ENCODE peak calls at places on chromosome 10, in five cellular contexts. One of them, this sample, is unnamed.

GRCh38 chr10:132274581-132274980 is 33.2 kb downstream of the STK32C start:
- DNase-seq in psoas muscle: peak; percentile 6
- DNase-seq in pancreas: no peak
- DNase-seq in prostate gland: no peak
- DNase-seq in hepatocyte: no peak
- DNase-seq in this sample: no peak

GRCh38 chr10:5944389-5945202 is 32.7 kb downstream of the IL15RA start:
- DNase-seq in psoas muscle: peak; percentile 79
- DNase-seq in pancreas: peak; percentile 89
- DNase-seq in hepatocyte: peak; percentile 83
- DNase-seq in prostate gland: peak; percentile 48
- DNase-seq in this sample: peak; percentile 73

GRCh38 chr10:123140983-123141390 is 5.2 kb downstream of the HMX3 start:
- DNase-seq in hepatocyte: no peak
- DNase-seq in pancreas: no peak
- DNase-seq in psoas muscle: no peak
- DNase-seq in prostate gland: no peak
- DNase-seq in this sample: no peak

GRCh38 chr10:75956624-75957023 is 525.2 kb downstream of the LRMDA start:
- DNase-seq in prostate gland: no peak
- DNase-seq in hepatocyte: no peak
- DNase-seq in pancreas: no peak
- DNase-seq in psoas muscle: no peak
- DNase-seq in this sample: no peak

GRCh38 chr10:633279-634245 is 55.9 kb downstream of the DIP2C start:
- DNase-seq in hepatocyte: no peak
- DNase-seq in prostate gland: no peak
- DNase-seq in pancreas: no peak
- DNase-seq in psoas muscle: no peak
- DNase-seq in this sample: no peak

GRCh38 chr10:83078160-83078559 is 1061.1 kb upstream of the GHITM start:
- DNase-seq in prostate gland: no peak
- DNase-seq in psoas muscle: no peak
- DNase-seq in hepatocyte: no peak
- DNase-seq in pancreas: no peak
- DNase-seq in this sample: no peak

GRCh38 chr10:57799625-57800024 is 468.1 kb downstream of the IPMK start:
- DNase-seq in pancreas: no peak
- DNase-seq in hepatocyte: no peak
- DNase-seq in prostate gland: no peak
- DNase-seq in psoas muscle: no peak
- DNase-seq in this sample: no peak

GRCh38 chr10:6667679-6668270 is 87.7 kb upstream of the PRKCQ start:
- DNase-seq in psoas muscle: no peak
- DNase-seq in prostate gland: no peak
- DNase-seq in pancreas: no peak
- DNase-seq in hepatocyte: peak; percentile 69
- DNase-seq in this sample: no peak

GRCh38 chr10:47368431-47369180 is 15.5 kb downstream of the ZNF488 start:
- DNase-seq in hepatocyte: no peak
- DNase-seq in pancreas: no peak
- DNase-seq in psoas muscle: no peak
- DNase-seq in prostate gland: no peak
- DNase-seq in this sample: no peak

GRCh38 chr10:124589491-124590006 is 127.9 kb downstream of the LHPP start:
- DNase-seq in psoas muscle: peak; percentile 10
- DNase-seq in prostate gland: peak; percentile 62
- DNase-seq in hepatocyte: no peak
- DNase-seq in pancreas: peak; percentile 76
- DNase-seq in this sample: no peak

GRCh38 chr10:1774796-1775195 is 37.5 kb upstream of the ADARB2 start:
- DNase-seq in prostate gland: no peak
- DNase-seq in hepatocyte: no peak
- DNase-seq in pancreas: no peak
- DNase-seq in psoas muscle: no peak
- DNase-seq in this sample: no peak

GRCh38 chr10:77846718-77847311 is 79.7 kb downstream of the DLG5 start:
- DNase-seq in hepatocyte: peak; percentile 87
- DNase-seq in pancreas: peak; percentile 77
- DNase-seq in psoas muscle: peak; percentile 77
- DNase-seq in prostate gland: peak; percentile 81
- DNase-seq in this sample: peak; percentile 71

GRCh38 chr10:21202766-21203457 is 305.8 kb upstream of the NEBL start:
- DNase-seq in hepatocyte: no peak
- DNase-seq in pancreas: no peak
- DNase-seq in psoas muscle: no peak
- DNase-seq in prostate gland: no peak
- DNase-seq in this sample: no peak

GRCh38 chr10:59060852-59061251 is 115.6 kb upstream of the PHYHIPL start:
- DNase-seq in psoas muscle: no peak
- DNase-seq in hepatocyte: no peak
- DNase-seq in pancreas: no peak
- DNase-seq in prostate gland: no peak
- DNase-seq in this sample: no peak

GRCh38 chr10:87538092-87538795 is 33.6 kb downstream of the MINPP1 start:
- DNase-seq in prostate gland: no peak
- DNase-seq in pancreas: no peak
- DNase-seq in psoas muscle: no peak
- DNase-seq in hepatocyte: no peak
- DNase-seq in this sample: no peak

GRCh38 chr10:8133146-8133545 is 78.7 kb downstream of the GATA3 start:
- DNase-seq in pancreas: no peak
- DNase-seq in psoas muscle: no peak
- DNase-seq in hepatocyte: no peak
- DNase-seq in prostate gland: no peak
- DNase-seq in this sample: no peak

GRCh38 chr10:132787253-132788179 is 1.6 kb upstream of the NKX6-2 start:
- DNase-seq in psoas muscle: no peak
- DNase-seq in prostate gland: no peak
- DNase-seq in hepatocyte: peak; percentile 56
- DNase-seq in pancreas: no peak
- DNase-seq in this sample: no peak

DNA sequence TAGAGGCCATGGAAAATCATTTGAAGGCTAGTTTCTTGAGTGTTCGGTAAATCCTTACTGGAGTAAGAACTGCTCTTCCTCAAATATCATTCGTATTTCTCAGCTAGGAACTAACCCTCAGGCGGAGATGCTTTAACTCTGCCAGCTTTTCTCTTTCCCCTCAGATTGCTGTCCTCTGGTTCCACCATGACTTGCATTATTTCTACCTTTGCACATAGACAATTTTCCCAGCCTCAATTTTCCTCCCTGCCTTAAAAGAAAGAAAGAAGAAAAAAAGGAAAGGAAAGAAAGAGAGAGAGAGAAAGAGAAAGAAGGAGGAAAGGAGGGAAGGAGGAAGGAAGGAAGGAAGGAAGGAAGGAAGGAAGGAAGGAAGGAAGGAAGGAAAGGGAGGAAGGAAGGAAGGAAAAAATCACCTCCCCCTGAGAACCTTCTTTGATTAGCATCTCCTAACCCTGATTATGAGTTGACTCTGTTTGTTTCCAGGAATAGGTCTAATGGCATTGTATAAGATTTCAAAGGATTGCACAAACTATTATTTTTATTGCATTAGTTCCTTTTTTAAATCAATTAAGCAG is 123.3 kb upstream of the FAM204A start:
- DNase-seq in pancreas: no peak
- DNase-seq in psoas muscle: no peak
- DNase-seq in hepatocyte: no peak
- DNase-seq in prostate gland: no peak
- DNase-seq in this sample: no peak
- TF ChIP-seq CTCF in pancreas: no peak
- TF ChIP-seq CTCF in psoas muscle: no peak
- TF ChIP-seq CTCF in hepatocyte: no peak
- TF ChIP-seq CTCF in prostate gland: no peak
- TF ChIP-seq CTCF in this sample: no peak

GRCh38 chr10:98028168-98028770 is 2.2 kb downstream of the CRTAC1 start:
- DNase-seq in pancreas: peak; percentile 76
- DNase-seq in hepatocyte: peak; percentile 63
- DNase-seq in psoas muscle: no peak
- DNase-seq in prostate gland: peak; percentile 14
- DNase-seq in this sample: peak; percentile 74

GRCh38 chr10:98031440-98031839 is 1.0 kb upstream of the CRTAC1 start:
- DNase-seq in hepatocyte: no peak
- DNase-seq in pancreas: no peak
- DNase-seq in psoas muscle: no peak
- DNase-seq in prostate gland: no peak
- DNase-seq in this sample: no peak

GRCh38 chr10:98029149-98030092 is 1.0 kb downstream of the CRTAC1 start:
- DNase-seq in hepatocyte: no peak
- DNase-seq in psoas muscle: no peak
- DNase-seq in prostate gland: no peak
- DNase-seq in pancreas: peak; percentile 36
- DNase-seq in this sample: no peak

GRCh38 chr10:98030991-98031431 is 590 bp upstream of the CRTAC1 start:
- DNase-seq in pancreas: peak; percentile 24
- DNase-seq in psoas muscle: no peak
- DNase-seq in prostate gland: peak; percentile 15
- DNase-seq in hepatocyte: peak; percentile 25
- DNase-seq in this sample: no peak

DNA sequence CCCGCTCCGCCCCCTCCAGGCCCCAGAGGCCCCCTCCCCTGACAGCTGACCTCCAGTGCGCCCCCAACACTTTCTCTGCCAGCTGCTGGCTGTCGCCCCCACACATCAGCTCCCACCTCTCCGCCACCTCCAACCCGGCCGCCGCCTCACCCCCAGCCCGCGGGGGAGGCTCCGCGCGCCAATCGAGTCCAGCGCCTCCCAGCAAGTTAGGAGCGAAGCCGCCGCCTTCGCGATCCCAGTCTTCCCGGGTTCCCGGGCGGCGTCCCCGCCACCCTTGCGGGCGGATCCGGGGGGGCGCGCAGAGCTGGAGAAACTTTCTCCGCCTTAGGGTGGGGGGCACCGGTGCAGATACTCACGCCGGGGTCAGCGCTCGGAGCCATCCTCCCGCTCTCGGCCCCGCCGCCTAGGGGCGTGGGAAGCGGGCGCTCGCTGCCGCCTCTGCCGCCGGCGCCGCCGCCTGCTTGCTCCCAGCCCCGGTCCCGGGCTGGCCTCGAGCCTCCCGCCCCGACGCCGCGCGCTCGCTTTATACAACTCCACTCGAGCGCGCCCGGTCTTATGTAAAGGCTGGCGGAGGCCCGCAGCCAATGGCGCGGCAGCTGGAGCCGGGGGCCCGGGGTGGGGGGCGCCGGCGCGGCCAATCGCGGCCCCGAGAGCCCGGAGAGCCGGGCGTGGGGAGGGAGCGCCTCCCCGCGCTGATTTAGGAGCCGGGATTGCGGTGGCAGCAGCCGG is at the start of gene CRTAC1:
- DNase-seq in prostate gland: peak; percentile 64
- DNase-seq in psoas muscle: peak; percentile 48
- DNase-seq in pancreas: peak; percentile 58
- DNase-seq in hepatocyte: peak; percentile 78
- DNase-seq in this sample: peak; percentile 63
- H3K4me3 ChIP-seq in prostate gland: peak within 1 kb of the TSS; percentile 29
- H3K4me3 ChIP-seq in psoas muscle: peak within 1 kb of the TSS; percentile 58
- H3K4me3 ChIP-seq in pancreas: peak within 1 kb of the TSS; percentile 47
- H3K4me3 ChIP-seq in hepatocyte: peak within 1 kb of the TSS; percentile 20
- H3K4me3 ChIP-seq in this sample: peak within 1 kb of the TSS; percentile 24

GRCh38 chr10:102773320-102773719 is 29.6 kb downstream of the WBP1L start:
- DNase-seq in psoas muscle: no peak
- DNase-seq in prostate gland: no peak
- DNase-seq in hepatocyte: no peak
- DNase-seq in pancreas: no peak
- DNase-seq in this sample: no peak

GRCh38 chr10:102773986-102774385 is 30.2 kb downstream of the WBP1L start:
- DNase-seq in pancreas: no peak
- DNase-seq in prostate gland: no peak
- DNase-seq in hepatocyte: no peak
- DNase-seq in psoas muscle: no peak
- DNase-seq in this sample: no peak

GRCh38 chr10:102775973-102776669 is 32.4 kb downstream of the WBP1L start:
- DNase-seq in psoas muscle: peak; percentile 87
- DNase-seq in hepatocyte: peak; percentile 86
- DNase-seq in pancreas: peak; percentile 56
- DNase-seq in prostate gland: peak; percentile 76
- DNase-seq in this sample: peak; percentile 44

GRCh38 chr10:102776779-102777417 is 33.1 kb downstream of the WBP1L start:
- DNase-seq in pancreas: peak; percentile 73
- DNase-seq in prostate gland: peak; percentile 93
- DNase-seq in hepatocyte: peak; percentile 90
- DNase-seq in psoas muscle: peak; percentile 85
- DNase-seq in this sample: peak; percentile 84

DNA sequence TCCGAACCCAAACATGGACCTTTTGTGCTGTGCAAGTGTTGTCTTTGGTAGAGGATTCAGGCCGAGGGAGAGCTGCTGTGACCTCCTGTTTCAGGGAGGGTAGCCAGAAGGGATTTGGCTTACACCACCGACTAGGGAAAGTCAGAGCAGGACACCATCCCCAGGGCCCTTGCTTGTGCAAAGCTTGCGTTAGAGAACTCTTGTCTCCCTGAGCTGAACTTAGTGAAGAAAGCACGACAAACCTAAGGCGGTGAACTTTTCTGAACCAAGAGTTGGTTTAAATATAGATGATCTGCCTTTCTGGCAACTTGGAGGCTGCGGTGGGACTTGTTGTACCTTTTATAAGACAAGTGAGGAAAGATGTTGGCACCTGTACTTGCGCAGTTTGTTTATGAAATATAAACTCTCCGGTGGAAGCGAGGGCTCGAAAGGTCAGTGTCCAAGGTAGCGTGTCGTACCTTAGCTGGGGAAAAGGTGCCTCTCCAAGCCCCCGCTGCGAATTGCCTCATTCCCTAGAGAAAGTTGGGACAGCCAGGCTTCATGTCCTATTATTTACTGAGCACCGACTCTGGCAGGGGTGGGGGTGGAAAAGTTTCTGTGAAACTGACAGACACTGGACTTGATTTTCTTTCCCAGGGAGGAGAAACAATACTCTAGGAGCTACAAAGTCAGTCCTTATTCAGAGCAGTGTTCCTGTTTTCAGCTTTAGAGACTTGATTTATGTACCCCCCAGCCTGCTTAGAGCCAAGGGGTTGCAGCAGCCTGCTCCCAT is 31.6 kb downstream of the WBP1L start:
- DNase-seq in psoas muscle: peak; percentile 80
- DNase-seq in prostate gland: peak; percentile 83
- DNase-seq in hepatocyte: peak; percentile 41
- DNase-seq in pancreas: no peak
- DNase-seq in this sample: no peak
- H3K4me1 ChIP-seq in psoas muscle: peaks cover 75% of the 10 kb centered on the region
- H3K4me1 ChIP-seq in prostate gland: peaks cover 42% of the 10 kb centered on the region
- H3K4me1 ChIP-seq in hepatocyte: peaks cover 63% of the 10 kb centered on the region
- H3K4me1 ChIP-seq in pancreas: peaks cover 34% of the 10 kb centered on the region
- H3K4me1 ChIP-seq in this sample: peaks cover 27% of the 10 kb centered on the region

GRCh38 chr10:117684673-117685211 is 142.2 kb downstream of the EMX2 start:
- DNase-seq in hepatocyte: peak; percentile 27
- DNase-seq in prostate gland: no peak
- DNase-seq in pancreas: peak; percentile 35
- DNase-seq in psoas muscle: peak; percentile 48
- DNase-seq in this sample: peak; percentile 41

GRCh38 chr10:117689566-117689965 is 147.0 kb downstream of the EMX2 start:
- DNase-seq in hepatocyte: no peak
- DNase-seq in prostate gland: no peak
- DNase-seq in psoas muscle: no peak
- DNase-seq in pancreas: no peak
- DNase-seq in this sample: no peak

GRCh38 chr10:117685431-117685830 is 142.9 kb downstream of the EMX2 start:
- DNase-seq in pancreas: no peak
- DNase-seq in psoas muscle: no peak
- DNase-seq in hepatocyte: no peak
- DNase-seq in prostate gland: no peak
- DNase-seq in this sample: no peak

GRCh38 chr10:117686606-117687005 is 144.1 kb downstream of the EMX2 start:
- DNase-seq in prostate gland: no peak
- DNase-seq in pancreas: no peak
- DNase-seq in hepatocyte: no peak
- DNase-seq in psoas muscle: no peak
- DNase-seq in this sample: no peak

GRCh38 chr10:117688358-117688757 is 145.8 kb downstream of the EMX2 start:
- DNase-seq in psoas muscle: no peak
- DNase-seq in hepatocyte: no peak
- DNase-seq in pancreas: no peak
- DNase-seq in prostate gland: no peak
- DNase-seq in this sample: no peak
- TF ChIP-seq CTCF in psoas muscle: no peak
- TF ChIP-seq CTCF in hepatocyte: no peak
- TF ChIP-seq CTCF in pancreas: no peak
- TF ChIP-seq CTCF in prostate gland: no peak
- TF ChIP-seq CTCF in this sample: no peak